ENCODE peak calls at places on chromosome 7, in four cellular contexts. K, N, L and F are unnamed samples. For H3K79me2, the result is how much of the 10 kb centered on the place peaks cover.

GRCh38 chr7:130065500-130066152 is 4.7 kb upstream of the KLHDC10 start:
- DNase-seq in K (no peak), N (peak), L (no peak), F (no peak)

GRCh38 chr7:74026406-74027123 is 1.4 kb upstream of the ELN start:
- DNase-seq in K (peak), N (peak), L (peak), F (peak)

GRCh38 chr7:77482015-77482414 is 55.1 kb upstream of the PTPN12 start:
- DNase-seq in K (no peak), N (peak), L (no peak), F (no peak)

GRCh38 chr7:131486346-131486745 is 70.1 kb downstream of the PODXL start:
- DNase-seq in K (no peak), N (no peak), L (no peak), F (no peak)

GRCh38 chr7:105125745-105126144 is 111.7 kb downstream of the KMT2E start:
- DNase-seq in K (no peak), N (no peak), L (no peak), F (no peak)

GRCh38 chr7:26202019-26202985 is 757 bp downstream of the CBX3 start:
- DNase-seq in K (no peak), N (no peak), L (peak), F (peak)

GRCh38 chr7:54827719-54828118 is 68.7 kb upstream of the SEC61G start:
- DNase-seq in K (no peak), N (no peak), L (no peak), F (no peak)

GRCh38 chr7:10802011-10802410 is 171.7 kb upstream of the PHF14 start:
- DNase-seq in K (no peak), N (no peak), L (no peak), F (no peak)

GRCh38 chr7:157918326-157918725 is 581.5 kb downstream of the DNAJB6 start:
- DNase-seq in K (no peak), N (no peak), L (no peak), F (no peak)

GRCh38 chr7:157299613-157300405 is 37.0 kb upstream of the DNAJB6 start:
- DNase-seq in K (peak), N (no peak), L (no peak), F (no peak)

GRCh38 chr7:158804335-158804734 is 25.0 kb downstream of the ESYT2 start:
- DNase-seq in K (no peak), N (no peak), L (no peak), F (no peak)

GRCh38 chr7:148537435-148537834 is 53.1 kb upstream of the C7orf33 start:
- DNase-seq in K (no peak), N (no peak), L (peak), F (no peak)

GRCh38 chr7:130982160-130982638 is 248.2 kb upstream of the KLF14 start:
- DNase-seq in K (no peak), N (peak), L (peak), F (peak)

GRCh38 chr7:121505540-121506182 is 109.6 kb upstream of the FAM3C start:
- DNase-seq in K (no peak), N (no peak), L (no peak), F (no peak)

GRCh38 chr7:55485501-55486171 is 86.7 kb downstream of the VOPP1 start:
- DNase-seq in K (no peak), N (no peak), L (no peak), F (no peak)

GRCh38 chr7:105141068-105141467 is 127.1 kb downstream of the KMT2E start:
- DNase-seq in K (peak), N (peak), L (peak), F (peak)

GRCh38 chr7:27966219-27966780 is 214.3 kb downstream of the JAZF1 start:
- DNase-seq in K (no peak), N (no peak), L (no peak), F (peak)

GRCh38 chr7:93373537-93373936 is 141.4 kb downstream of the VPS50 start:
- DNase-seq in K (no peak), N (no peak), L (no peak), F (no peak)
- H3K79me2 ChIP-seq in K (under half), N (under half), L (under half), F (under half)

GRCh38 chr7:127828843-127829502 is 177.0 kb downstream of the SND1 start:
- DNase-seq in K (no peak), N (no peak), L (no peak), F (peak)

GRCh38 chr7:127835679-127836078 is 183.7 kb downstream of the SND1 start:
- DNase-seq in K (no peak), N (no peak), L (no peak), F (no peak)

GRCh38 chr7:127831312-127832212 is 179.6 kb downstream of the SND1 start:
- DNase-seq in K (no peak), N (no peak), L (no peak), F (no peak)

GRCh38 chr7:127832592-127832991 is 180.6 kb downstream of the SND1 start:
- DNase-seq in K (no peak), N (no peak), L (no peak), F (no peak)

DNA sequence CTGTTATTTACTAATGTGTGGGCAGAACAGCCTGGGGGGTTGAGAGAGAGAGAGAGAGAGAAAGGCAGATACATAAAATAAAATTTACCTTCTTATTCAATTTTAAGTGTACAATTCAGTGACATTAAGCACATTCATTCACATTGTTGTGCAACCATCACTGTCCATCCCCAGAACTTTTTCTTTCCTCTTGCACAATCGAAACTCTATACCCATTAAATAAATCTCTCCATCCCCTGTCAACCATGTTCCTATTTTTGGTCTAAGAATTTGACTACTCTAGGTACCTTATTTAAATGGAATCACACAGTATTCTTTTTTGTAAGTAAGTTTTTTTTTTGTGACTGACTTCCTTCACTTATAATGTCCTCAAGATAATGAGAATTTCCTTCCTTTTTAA is 181.6 kb downstream of the SND1 start:
- DNase-seq in K (no peak), N (no peak), L (no peak), F (no peak)
- H3K79me2 ChIP-seq in K (half or more), N (under half), L (under half), F (under half)

GRCh38 chr7:155001756-155002410 is 1.0 kb downstream of the PAXIP1 start:
- DNase-seq in K (no peak), N (no peak), L (no peak), F (peak)

GRCh38 chr7:154998481-154998880 is 4.4 kb downstream of the PAXIP1 start:
- DNase-seq in K (no peak), N (no peak), L (no peak), F (no peak)

GRCh38 chr7:155003215-155003999 is 483 bp upstream of the PAXIP1 start:
- DNase-seq in K (peak), N (peak), L (peak), F (peak)

GRCh38 chr7:155000795-155001194 is 2.1 kb downstream of the PAXIP1 start:
- DNase-seq in K (no peak), N (no peak), L (no peak), F (peak)

DNA sequence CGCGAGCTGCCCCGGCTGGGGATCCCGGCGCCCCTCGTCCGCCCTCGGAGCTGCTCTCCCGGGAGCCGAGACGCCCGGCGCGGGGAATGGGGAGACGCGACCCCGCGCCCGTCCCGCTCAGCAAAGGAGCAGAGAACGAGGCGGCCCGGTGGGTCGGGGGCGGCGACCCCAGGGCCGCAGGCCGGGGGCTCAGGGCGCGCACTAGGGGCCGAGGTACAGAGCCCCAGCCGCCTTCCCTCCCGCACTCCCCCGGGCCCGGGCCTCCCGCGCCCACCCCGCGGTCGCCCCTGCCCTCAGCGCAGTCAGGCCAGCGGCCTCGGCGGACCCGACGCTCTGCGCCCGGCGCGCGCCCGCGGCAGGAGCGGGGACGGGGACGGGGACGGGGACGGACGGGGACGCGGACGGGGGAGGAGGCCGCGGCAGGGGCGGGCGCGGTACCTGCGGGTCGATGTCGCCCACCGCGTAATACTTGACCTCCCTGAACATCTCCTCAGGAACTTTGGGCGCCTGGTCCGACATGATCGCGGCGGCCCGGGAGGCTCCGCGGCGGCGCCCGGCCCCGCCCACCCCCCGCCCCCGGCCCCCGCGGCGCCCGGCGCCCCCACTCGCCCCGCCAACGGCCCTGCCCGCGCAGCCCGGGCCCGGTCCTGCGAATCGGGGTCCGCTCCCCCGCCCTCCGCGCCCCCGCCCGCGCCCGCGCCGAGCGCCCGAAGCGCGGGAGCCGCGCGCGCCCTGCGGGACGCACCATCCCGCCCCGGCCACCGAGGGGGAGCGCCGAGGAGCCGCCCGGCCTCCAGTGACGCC is at the start of gene PAXIP1:
- DNase-seq in K (no peak), N (peak), L (peak), F (peak)
- H3K79me2 ChIP-seq in K (half or more), N (under half), L (half or more), F (half or more)

DNA sequence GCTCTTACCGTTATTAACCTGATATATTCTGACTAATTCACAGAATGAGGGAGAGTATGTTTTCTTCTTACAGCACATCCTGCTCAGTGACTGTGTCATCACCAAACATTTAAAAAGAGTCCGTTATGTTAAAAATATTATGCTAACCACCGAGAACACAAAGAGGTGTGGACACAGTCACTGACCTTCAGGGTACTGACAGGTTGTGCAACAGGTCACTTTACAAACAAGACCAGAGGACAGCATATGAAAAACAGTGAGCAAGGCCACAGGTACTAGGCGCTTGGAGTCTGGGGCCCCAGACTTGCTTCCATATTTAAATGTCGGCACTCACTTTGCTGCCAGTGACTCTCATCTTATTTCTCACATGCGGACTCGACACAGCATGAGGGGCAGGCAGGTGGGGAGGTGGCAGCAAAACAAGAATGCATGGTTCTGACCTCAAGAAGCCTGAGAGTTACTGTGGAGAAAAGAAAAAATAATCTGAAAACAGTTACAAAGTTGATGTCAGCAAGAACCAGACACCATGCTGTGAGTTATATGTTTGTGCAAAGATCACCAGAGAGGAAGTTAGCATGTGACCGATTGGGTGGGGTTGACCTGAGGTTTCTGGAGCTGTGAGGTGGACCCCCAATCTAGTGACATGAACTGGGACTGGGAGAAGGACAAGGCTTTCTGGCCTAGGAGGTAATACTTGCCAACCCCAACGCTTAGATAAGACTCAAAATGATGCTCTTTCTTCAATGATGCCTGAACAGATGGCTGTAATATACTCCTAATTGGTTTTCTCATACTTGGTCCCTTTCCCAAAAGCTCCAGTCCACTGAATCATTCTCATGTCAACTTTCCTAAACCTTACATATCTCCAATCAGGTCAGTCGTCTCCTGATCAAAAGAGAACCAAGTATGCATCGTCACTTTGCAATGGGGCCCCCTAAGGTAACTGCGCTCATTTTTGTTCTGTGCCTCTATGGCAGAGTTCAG is 102.4 kb downstream of the HIPK2 start:
- DNase-seq in K (no peak), N (peak), L (no peak), F (no peak)
- H3K79me2 ChIP-seq in K (under half), N (under half), L (under half), F (under half)

GRCh38 chr7:5218564-5219360 is 28.7 kb downstream of the WIPI2 start:
- DNase-seq in K (no peak), N (no peak), L (no peak), F (peak)

GRCh38 chr7:5217396-5217795 is 27.4 kb downstream of the WIPI2 start:
- DNase-seq in K (no peak), N (no peak), L (no peak), F (no peak)

GRCh38 chr7:5215313-5215712 is 25.3 kb downstream of the WIPI2 start:
- DNase-seq in K (no peak), N (no peak), L (no peak), F (no peak)

GRCh38 chr7:5217851-5218331 is 27.9 kb downstream of the WIPI2 start:
- DNase-seq in K (no peak), N (no peak), L (no peak), F (no peak)

GRCh38 chr7:5216931-5217330 is 26.9 kb downstream of the WIPI2 start:
- DNase-seq in K (no peak), N (no peak), L (no peak), F (no peak)
- H3K79me2 ChIP-seq in K (under half), N (under half), L (under half), F (under half)

GRCh38 chr7:149790754-149791360 is 17.5 kb upstream of the ZNF467 start:
- DNase-seq in K (no peak), N (no peak), L (no peak), F (no peak)
- H3K79me2 ChIP-seq in K (under half), N (under half), L (under half), F (under half)

DNA sequence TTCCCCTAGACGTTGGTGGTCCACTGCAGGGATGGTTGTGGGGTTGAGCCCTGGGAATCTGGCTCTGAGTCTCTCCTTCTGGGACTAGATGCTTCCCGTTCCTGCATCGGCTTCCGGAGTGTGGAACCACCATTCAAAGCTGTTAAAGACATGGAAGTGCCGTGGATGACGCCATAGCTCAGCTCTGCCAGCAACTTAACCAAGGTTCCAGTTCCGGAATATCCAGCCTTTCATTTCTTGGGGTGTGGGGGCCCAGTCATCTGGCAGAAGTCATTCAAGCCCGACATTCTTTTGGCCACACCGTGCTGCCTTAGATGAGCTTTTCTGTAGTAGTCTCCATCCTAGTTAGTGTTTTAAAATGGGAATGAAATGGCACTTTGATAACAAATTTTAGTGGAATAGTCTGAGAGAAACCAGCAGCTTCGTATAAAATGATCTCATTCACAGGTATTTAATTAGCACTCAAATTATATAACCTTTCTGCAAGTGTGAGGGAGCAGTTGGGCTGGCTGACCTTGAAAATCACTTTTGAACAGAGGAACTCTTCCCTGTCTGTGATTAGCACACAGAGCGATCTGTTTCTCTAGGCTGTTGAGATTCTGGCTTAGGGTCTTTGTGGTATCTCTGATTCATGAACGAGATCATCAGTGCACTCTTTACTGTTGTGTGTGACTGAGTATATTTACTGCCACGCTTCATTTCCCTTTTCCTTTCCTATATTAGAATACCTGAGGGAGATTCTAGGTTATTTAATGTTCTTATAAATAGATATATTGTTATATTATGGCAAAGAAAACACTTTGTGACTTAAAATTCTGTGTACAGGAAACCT is 19.9 kb downstream of the LMTK2 start:
- DNase-seq in K (no peak), N (peak), L (no peak), F (no peak)
- H3K79me2 ChIP-seq in K (under half), N (half or more), L (half or more), F (under half)

DNA sequence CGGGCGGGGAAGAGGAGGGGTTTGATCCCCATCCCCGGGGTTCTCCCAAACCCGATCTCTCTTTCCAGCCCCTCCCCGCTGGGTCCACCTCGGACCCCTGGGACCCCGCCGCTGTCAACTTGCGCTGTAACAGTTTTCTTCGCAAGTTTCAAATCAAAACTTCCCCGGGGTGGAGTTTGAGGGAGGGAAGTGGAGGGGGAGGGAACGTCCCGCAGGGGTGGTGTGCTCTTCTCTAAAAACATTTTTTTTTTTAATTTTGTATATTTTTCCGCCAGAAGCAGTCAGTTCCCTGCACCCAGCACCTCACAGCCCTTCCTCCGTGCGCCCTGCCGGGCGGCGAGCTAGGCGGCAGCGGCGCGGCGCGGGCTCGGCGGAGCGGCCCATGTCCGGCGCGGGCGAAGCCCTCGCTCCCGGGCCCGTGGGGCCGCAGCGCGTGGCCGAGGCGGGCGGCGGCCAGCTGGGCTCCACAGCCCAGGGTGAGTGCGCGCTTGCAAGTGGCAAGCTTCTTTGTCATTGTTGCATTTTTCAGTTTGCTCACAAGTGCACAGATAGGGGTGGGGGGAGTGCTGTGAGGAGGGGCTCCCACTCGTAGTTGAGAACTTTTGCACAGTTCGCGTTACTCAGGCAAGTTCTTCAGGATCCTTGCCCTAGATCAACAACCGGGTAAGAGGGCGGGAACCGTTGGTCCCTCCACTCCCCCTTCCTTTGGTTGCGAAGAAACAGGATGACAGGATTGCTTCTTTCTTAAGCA is 933 bp downstream of the MDFIC start:
- DNase-seq in K (no peak), N (no peak), L (peak), F (no peak)
- H3K79me2 ChIP-seq in K (under half), N (under half), L (under half), F (under half)

DNA sequence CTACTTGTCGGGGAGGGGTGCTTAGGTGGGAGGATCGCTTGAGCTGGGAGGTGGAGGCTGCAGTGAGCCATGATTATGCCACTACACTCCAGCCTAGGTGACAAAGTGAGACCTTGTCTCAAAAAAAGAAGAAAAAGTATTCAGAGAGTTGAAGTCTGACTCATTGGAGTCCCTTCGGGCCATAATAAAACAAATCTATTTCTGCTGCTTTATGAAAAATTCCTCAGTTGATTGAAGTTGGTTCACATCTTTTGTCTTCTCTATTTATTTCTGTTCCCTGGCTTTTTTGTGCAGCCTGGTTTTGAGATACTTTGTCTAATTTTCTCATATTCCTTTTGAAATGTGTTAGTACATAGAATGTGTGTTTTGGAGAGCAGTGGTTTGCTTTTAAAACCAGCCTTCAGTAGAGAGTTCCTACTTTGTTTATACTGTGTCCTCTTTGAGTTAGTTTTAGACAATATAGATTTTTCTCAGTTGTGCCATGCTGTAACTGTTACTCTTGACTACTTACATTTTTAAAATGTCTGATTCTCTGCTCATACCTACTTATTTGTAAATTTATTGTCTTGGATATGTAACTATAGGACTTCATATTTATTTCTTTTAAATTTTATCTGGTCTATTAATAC is 36.7 kb downstream of the LUC7L2 start:
- DNase-seq in K (no peak), N (no peak), L (no peak), F (no peak)
- H3K79me2 ChIP-seq in K (half or more), N (under half), L (half or more), F (half or more)